ENCODE peak calls at places on chromosomes 3 and 15, in seven cellular contexts. One of them, this sample, is unnamed.
A peak's percentile ranks its signal among the peaks of the same experiment; 100 is the strongest.

GRCh38 chr15:43251863-43252241 is 14.9 kb downstream of the TGM5 start:
- DNase-seq in K562: no peak
- DNase-seq in HCT116: no peak
- DNase-seq in HepG2: no peak
- DNase-seq in GM12878: peak; percentile 53
- DNase-seq in SK-N-SH: no peak
- DNase-seq in H1: no peak
- DNase-seq in this sample: no peak

GRCh38 chr3:77102916-77103769 is 63.2 kb downstream of the ROBO2 start:
- DNase-seq in GM12878: no peak
- DNase-seq in HCT116: no peak
- DNase-seq in H1: no peak
- DNase-seq in SK-N-SH: no peak
- DNase-seq in HepG2: no peak
- DNase-seq in K562: no peak
- DNase-seq in this sample: no peak

GRCh38 chr3:10845839-10846656 is 30.0 kb downstream of the SLC6A11 start:
- DNase-seq in HepG2: no peak
- DNase-seq in K562: no peak
- DNase-seq in HCT116: no peak
- DNase-seq in SK-N-SH: no peak
- DNase-seq in GM12878: peak; percentile 45
- DNase-seq in H1: no peak
- DNase-seq in this sample: no peak

GRCh38 chr15:96361309-96362000 is 31.0 kb downstream of the NR2F2 start:
- DNase-seq in HepG2: no peak
- DNase-seq in H1: no peak
- DNase-seq in HCT116: no peak
- DNase-seq in K562: no peak
- DNase-seq in SK-N-SH: peak; percentile 35
- DNase-seq in GM12878: no peak
- DNase-seq in this sample: no peak

GRCh38 chr3:153166206-153166605 is 4.2 kb downstream of the RAP2B start:
- DNase-seq in HCT116: no peak
- DNase-seq in K562: peak; percentile 74
- DNase-seq in SK-N-SH: no peak
- DNase-seq in H1: no peak
- DNase-seq in HepG2: no peak
- DNase-seq in GM12878: no peak
- DNase-seq in this sample: no peak

GRCh38 chr3:118991775-118992174 is 42.9 kb downstream of the IGSF11 start:
- DNase-seq in HCT116: no peak
- DNase-seq in SK-N-SH: no peak
- DNase-seq in K562: no peak
- DNase-seq in H1: no peak
- DNase-seq in HepG2: no peak
- DNase-seq in GM12878: no peak
- DNase-seq in this sample: no peak

GRCh38 chr3:4515896-4516295 is 22.7 kb downstream of the ITPR1 start:
- DNase-seq in HepG2: no peak
- DNase-seq in H1: no peak
- DNase-seq in K562: no peak
- DNase-seq in HCT116: no peak
- DNase-seq in GM12878: no peak
- DNase-seq in SK-N-SH: no peak
- DNase-seq in this sample: no peak

GRCh38 chr3:123026551-123027291 is 842 bp downstream of the SEMA5B start:
- DNase-seq in HCT116: no peak
- DNase-seq in HepG2: no peak
- DNase-seq in H1: no peak
- DNase-seq in K562: no peak
- DNase-seq in GM12878: no peak
- DNase-seq in SK-N-SH: peak; percentile 79
- DNase-seq in this sample: no peak

GRCh38 chr3:133895208-133896001 is at the start of gene RAB6B:
- DNase-seq in H1: no peak
- DNase-seq in HepG2: no peak
- DNase-seq in HCT116: no peak
- DNase-seq in GM12878: no peak
- DNase-seq in SK-N-SH: peak; percentile 96
- DNase-seq in K562: peak; percentile 75
- DNase-seq in this sample: peak; percentile 80

GRCh38 chr3:22759636-22760310 is 443.4 kb upstream of the UBE2E2 start:
- DNase-seq in K562: no peak
- DNase-seq in HCT116: no peak
- DNase-seq in HepG2: no peak
- DNase-seq in SK-N-SH: no peak
- DNase-seq in H1: no peak
- DNase-seq in GM12878: no peak
- DNase-seq in this sample: no peak

GRCh38 chr3:96331341-96331740 is 483.1 kb upstream of the EPHA6 start:
- DNase-seq in K562: no peak
- DNase-seq in H1: no peak
- DNase-seq in HepG2: no peak
- DNase-seq in HCT116: no peak
- DNase-seq in GM12878: no peak
- DNase-seq in SK-N-SH: no peak
- DNase-seq in this sample: no peak

GRCh38 chr3:106029941-106030619 is 161.3 kb upstream of the CBLB start:
- DNase-seq in HCT116: no peak
- DNase-seq in SK-N-SH: no peak
- DNase-seq in GM12878: no peak
- DNase-seq in HepG2: no peak
- DNase-seq in K562: no peak
- DNase-seq in H1: no peak
- DNase-seq in this sample: no peak

GRCh38 chr15:65990298-65990981 is 121.1 kb downstream of the RAB11A start:
- DNase-seq in GM12878: no peak
- DNase-seq in K562: no peak
- DNase-seq in HepG2: no peak
- DNase-seq in SK-N-SH: no peak
- DNase-seq in HCT116: no peak
- DNase-seq in H1: no peak
- DNase-seq in this sample: no peak

GRCh38 chr3:11613851-11614491 is 29.7 kb downstream of the VGLL4 start:
- DNase-seq in K562: no peak
- DNase-seq in HCT116: no peak
- DNase-seq in H1: no peak
- DNase-seq in GM12878: no peak
- DNase-seq in HepG2: no peak
- DNase-seq in SK-N-SH: no peak
- DNase-seq in this sample: no peak

GRCh38 chr3:11290743-11291680 is 18.8 kb downstream of the ATG7 start:
- DNase-seq in SK-N-SH: no peak
- DNase-seq in H1: no peak
- DNase-seq in K562: peak; percentile 62
- DNase-seq in GM12878: no peak
- DNase-seq in HCT116: no peak
- DNase-seq in HepG2: no peak
- DNase-seq in this sample: no peak

GRCh38 chr15:51688863-51689262 is 7.6 kb downstream of the SCG3 start:
- DNase-seq in SK-N-SH: no peak
- DNase-seq in K562: no peak
- DNase-seq in HepG2: no peak
- DNase-seq in HCT116: no peak
- DNase-seq in H1: no peak
- DNase-seq in GM12878: no peak
- DNase-seq in this sample: no peak

DNA sequence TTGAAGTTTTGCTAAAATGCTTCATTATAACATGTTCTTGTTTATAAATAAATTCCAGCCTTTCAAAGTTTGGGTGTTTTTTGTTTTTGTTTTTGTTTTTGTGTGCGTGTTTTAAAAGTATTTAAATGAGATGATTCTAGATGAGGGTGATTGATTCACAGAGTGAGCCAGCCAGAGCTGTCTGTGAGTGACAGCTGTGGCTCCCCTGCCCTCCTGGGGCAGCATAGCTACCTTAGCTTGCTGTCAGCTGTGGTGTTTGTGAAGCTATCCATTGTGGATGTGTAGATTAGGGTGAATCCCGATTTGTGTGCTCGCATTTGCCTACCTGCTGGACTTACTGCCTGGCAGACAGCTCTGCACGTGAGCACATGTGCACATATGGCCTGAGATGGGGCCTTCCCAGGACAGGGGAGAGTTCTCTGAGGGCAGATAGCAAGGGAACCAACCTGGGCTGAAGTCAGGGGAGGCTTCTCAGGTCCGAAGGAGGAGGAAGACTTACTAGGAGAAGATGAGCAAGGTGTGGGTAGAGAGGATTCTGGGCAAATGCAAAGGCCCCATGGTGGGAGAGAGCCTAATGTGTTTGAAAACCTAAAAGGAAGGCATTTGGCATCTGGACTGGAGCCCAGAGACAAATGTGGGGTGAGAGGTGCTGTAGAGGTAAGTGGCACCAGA is 124.2 kb downstream of the EEFSEC start:
- DNase-seq in HepG2: no peak
- DNase-seq in HCT116: no peak
- DNase-seq in K562: no peak
- DNase-seq in H1: no peak
- DNase-seq in GM12878: no peak
- DNase-seq in SK-N-SH: peak; percentile 49
- DNase-seq in this sample: no peak
- TF ChIP-seq JUND in HepG2: no peak
- TF ChIP-seq JUND in HCT116: no peak
- TF ChIP-seq JUND in K562: no peak
- TF ChIP-seq JUND in H1: no peak
- TF ChIP-seq JUND in GM12878: no peak
- TF ChIP-seq JUND in SK-N-SH: no peak
- TF ChIP-seq JUND in this sample: no peak

GRCh38 chr3:45145223-45145622 is 955 bp downstream of the CDCP1 start:
- DNase-seq in HCT116: no peak
- DNase-seq in SK-N-SH: peak; percentile 28
- DNase-seq in H1: no peak
- DNase-seq in GM12878: no peak
- DNase-seq in K562: no peak
- DNase-seq in HepG2: no peak
- DNase-seq in this sample: peak; percentile 48
- TF ChIP-seq JUND in HCT116: no peak
- TF ChIP-seq JUND in SK-N-SH: no peak
- TF ChIP-seq JUND in H1: no peak
- TF ChIP-seq JUND in GM12878: no peak
- TF ChIP-seq JUND in K562: no peak
- TF ChIP-seq JUND in HepG2: no peak
- TF ChIP-seq JUND in this sample: no peak

GRCh38 chr15:90364251-90364650 is 12.2 kb downstream of the ZNF774 start:
- DNase-seq in K562: no peak
- DNase-seq in HepG2: no peak
- DNase-seq in H1: no peak
- DNase-seq in SK-N-SH: no peak
- DNase-seq in GM12878: no peak
- DNase-seq in HCT116: no peak
- DNase-seq in this sample: no peak

GRCh38 chr15:90358124-90359033 is 6.3 kb downstream of the ZNF774 start:
- DNase-seq in GM12878: no peak
- DNase-seq in HCT116: no peak
- DNase-seq in H1: no peak
- DNase-seq in HepG2: no peak
- DNase-seq in K562: no peak
- DNase-seq in SK-N-SH: no peak
- DNase-seq in this sample: peak; percentile 35

GRCh38 chr15:90360746-90361145 is 8.7 kb downstream of the ZNF774 start:
- DNase-seq in H1: no peak
- DNase-seq in SK-N-SH: no peak
- DNase-seq in GM12878: no peak
- DNase-seq in K562: no peak
- DNase-seq in HepG2: no peak
- DNase-seq in HCT116: no peak
- DNase-seq in this sample: no peak

GRCh38 chr15:90365414-90366055 is 13.5 kb downstream of the ZNF774 start:
- DNase-seq in HCT116: no peak
- DNase-seq in SK-N-SH: no peak
- DNase-seq in HepG2: no peak
- DNase-seq in K562: no peak
- DNase-seq in H1: no peak
- DNase-seq in GM12878: no peak
- DNase-seq in this sample: no peak

DNA sequence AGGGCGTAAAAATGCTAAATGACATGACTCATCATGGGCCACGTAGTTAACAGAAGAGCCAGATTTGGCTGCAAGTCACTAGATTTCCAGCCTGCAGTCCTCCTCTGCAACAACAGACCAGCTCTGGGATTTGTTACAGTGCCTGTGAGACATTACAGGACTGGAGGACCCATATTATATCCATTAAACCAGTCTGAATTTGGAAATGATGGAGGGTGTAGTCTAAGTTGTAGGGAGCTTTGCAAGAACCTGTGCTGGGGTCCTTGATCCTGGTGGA is 10.8 kb downstream of the ZNF774 start:
- DNase-seq in SK-N-SH: no peak
- DNase-seq in K562: peak; percentile 25
- DNase-seq in H1: no peak
- DNase-seq in GM12878: no peak
- DNase-seq in HCT116: no peak
- DNase-seq in HepG2: no peak
- DNase-seq in this sample: no peak
- TF ChIP-seq JUND in SK-N-SH: peak; percentile 55
- TF ChIP-seq JUND in K562: peak; percentile 64
- TF ChIP-seq JUND in H1: no peak
- TF ChIP-seq JUND in GM12878: no peak
- TF ChIP-seq JUND in HCT116: no peak
- TF ChIP-seq JUND in HepG2: no peak
- TF ChIP-seq JUND in this sample: no peak

GRCh38 chr3:43581343-43581742 is 40.5 kb downstream of the ANO10 start:
- DNase-seq in K562: no peak
- DNase-seq in H1: no peak
- DNase-seq in HCT116: no peak
- DNase-seq in SK-N-SH: no peak
- DNase-seq in HepG2: no peak
- DNase-seq in GM12878: no peak
- DNase-seq in this sample: no peak

GRCh38 chr3:43582876-43583275 is 38.9 kb downstream of the ANO10 start:
- DNase-seq in HepG2: no peak
- DNase-seq in H1: no peak
- DNase-seq in K562: no peak
- DNase-seq in GM12878: no peak
- DNase-seq in SK-N-SH: no peak
- DNase-seq in HCT116: no peak
- DNase-seq in this sample: no peak

GRCh38 chr3:43583481-43583880 is 38.3 kb downstream of the ANO10 start:
- DNase-seq in HepG2: no peak
- DNase-seq in H1: no peak
- DNase-seq in HCT116: no peak
- DNase-seq in K562: peak; percentile 31
- DNase-seq in GM12878: no peak
- DNase-seq in SK-N-SH: peak; percentile 8
- DNase-seq in this sample: no peak

GRCh38 chr3:43584043-43584826 is 37.6 kb downstream of the ANO10 start:
- DNase-seq in HCT116: no peak
- DNase-seq in H1: no peak
- DNase-seq in GM12878: no peak
- DNase-seq in K562: peak; percentile 37
- DNase-seq in SK-N-SH: no peak
- DNase-seq in HepG2: no peak
- DNase-seq in this sample: no peak

DNA sequence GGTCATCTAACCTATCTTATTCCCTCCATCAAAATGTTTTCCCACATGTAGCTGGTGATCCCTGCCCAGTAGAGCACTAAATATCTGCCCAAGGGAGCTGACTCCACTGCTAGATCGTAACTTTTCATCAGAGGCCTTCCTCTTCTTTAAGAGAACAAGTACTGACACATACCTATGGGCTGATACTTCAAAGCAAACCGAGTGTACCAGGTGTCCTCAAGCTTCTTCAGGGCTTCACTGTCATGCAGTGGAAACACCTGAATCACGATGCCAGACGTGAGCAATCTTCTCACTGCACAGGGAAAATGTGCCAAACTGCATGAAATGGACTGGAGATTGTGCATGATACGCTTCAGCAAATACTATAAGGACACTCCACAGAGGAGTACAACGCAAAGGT is 41.6 kb downstream of the ANO10 start:
- DNase-seq in H1: no peak
- DNase-seq in K562: no peak
- DNase-seq in HCT116: no peak
- DNase-seq in HepG2: no peak
- DNase-seq in GM12878: no peak
- DNase-seq in SK-N-SH: no peak
- DNase-seq in this sample: no peak
- TF ChIP-seq JUND in H1: no peak
- TF ChIP-seq JUND in K562: no peak
- TF ChIP-seq JUND in HCT116: no peak
- TF ChIP-seq JUND in HepG2: no peak
- TF ChIP-seq JUND in GM12878: no peak
- TF ChIP-seq JUND in SK-N-SH: no peak
- TF ChIP-seq JUND in this sample: no peak